ENCODE peak calls at places on chromosomes 12 and 14, in seven cellular contexts. D, J, N, F, G, A and X are unnamed samples.

GRCh38 chr12:110921262-110921661 is 883 bp upstream of the MYL2 start:
- DNase-seq in A (no peak), N (peak), G (no peak), J (peak), F (no peak), D (no peak), X (no peak)

GRCh38 chr14:93729993-93730392 is 58.3 kb downstream of the PRIMA1 start:
- DNase-seq in F (no peak), J (peak), G (peak), D (no peak), A (no peak), N (peak), X (no peak)

GRCh38 chr14:61472025-61472672 is 150.8 kb downstream of the PRKCH start:
- DNase-seq in D (peak), G (no peak), N (peak), F (peak), A (no peak), J (peak), X (no peak)

GRCh38 chr14:32623300-32624093 is 294.4 kb downstream of the AKAP6 start:
- DNase-seq in F (no peak), A (no peak), J (no peak), D (no peak), G (no peak), N (peak), X (no peak)

GRCh38 chr12:46219892-46220655 is 48.8 kb downstream of the SLC38A1 start:
- DNase-seq in D (no peak), A (no peak), F (no peak), J (peak), G (no peak), N (peak), X (no peak)

GRCh38 chr12:104712477-104712876 is 245.6 kb downstream of the SLC41A2 start:
- DNase-seq in D (no peak), J (peak), G (no peak), A (no peak), F (no peak), N (no peak), X (no peak)

GRCh38 chr12:7934153-7934552 is 1.8 kb downstream of the SLC2A3 start:
- DNase-seq in G (peak), N (no peak), J (peak), F (no peak), D (no peak), A (no peak), X (no peak)

GRCh38 chr12:105083551-105084105 is 630 bp downstream of the ALDH1L2 start:
- DNase-seq in F (peak), D (no peak), G (peak), N (peak), A (peak), J (peak), X (no peak)

GRCh38 chr12:2722806-2723205 is 72.0 kb upstream of the FKBP4 start:
- DNase-seq in J (peak), G (no peak), F (no peak), N (no peak), D (no peak), A (no peak), X (no peak)

GRCh38 chr12:107027304-107028053 is 40.5 kb upstream of the MTERF2 start:
- DNase-seq in A (no peak), F (peak), D (no peak), J (peak), N (peak), G (no peak), X (no peak)

GRCh38 chr14:72743626-72744025 is 150.3 kb downstream of the DPF3 start:
- DNase-seq in F (no peak), G (no peak), A (no peak), D (no peak), J (peak), N (no peak), X (no peak)